ENCODE peak calls at places on chromosomes 3 and 15, in six cellular contexts. One of them, this sample, is unnamed.

GRCh38 chr3:9747267-9747666 is 2.5 kb upstream of the OGG1 start:
- DNase-seq in mesendoderm: no peak
- DNase-seq in transverse colon: no peak
- DNase-seq in mammary epithelial cell: no peak
- DNase-seq in HCT116: no peak
- DNase-seq in thoracic aorta: no peak
- DNase-seq in this sample: peak; percentile 29

GRCh38 chr3:132545471-132545870 is 51.6 kb upstream of the ACKR4 start:
- DNase-seq in mesendoderm: no peak
- DNase-seq in thoracic aorta: no peak
- DNase-seq in transverse colon: no peak
- DNase-seq in mammary epithelial cell: no peak
- DNase-seq in HCT116: no peak
- DNase-seq in this sample: no peak

GRCh38 chr3:63912768-63913588 is 795 bp upstream of the SCAANT1 start:
- DNase-seq in HCT116: peak; percentile 32
- DNase-seq in thoracic aorta: no peak
- DNase-seq in mesendoderm: peak; percentile 70
- DNase-seq in mammary epithelial cell: peak; percentile 66
- DNase-seq in transverse colon: peak; percentile 81
- DNase-seq in this sample: peak; percentile 50

GRCh38 chr3:186694288-186695032 is 22.7 kb upstream of the KNG1 start:
- DNase-seq in mesendoderm: no peak
- DNase-seq in transverse colon: no peak
- DNase-seq in mammary epithelial cell: peak; percentile 77
- DNase-seq in HCT116: no peak
- DNase-seq in thoracic aorta: no peak
- DNase-seq in this sample: no peak

GRCh38 chr3:12194669-12195161 is 36.0 kb upstream of the TIMP4 start:
- DNase-seq in transverse colon: peak; percentile 78
- DNase-seq in thoracic aorta: no peak
- DNase-seq in mesendoderm: peak; percentile 35
- DNase-seq in mammary epithelial cell: peak; percentile 31
- DNase-seq in HCT116: peak; percentile 86
- DNase-seq in this sample: peak; percentile 27

GRCh38 chr3:56825579-56826438 is 24.1 kb upstream of the ARHGEF3 start:
- DNase-seq in transverse colon: no peak
- DNase-seq in mesendoderm: peak; percentile 29
- DNase-seq in HCT116: no peak
- DNase-seq in thoracic aorta: no peak
- DNase-seq in mammary epithelial cell: no peak
- DNase-seq in this sample: no peak

GRCh38 chr15:44157679-44158078 is 37.4 kb downstream of the FRMD5 start:
- DNase-seq in HCT116: peak; percentile 96
- DNase-seq in mammary epithelial cell: peak; percentile 85
- DNase-seq in transverse colon: no peak
- DNase-seq in thoracic aorta: no peak
- DNase-seq in mesendoderm: no peak
- DNase-seq in this sample: no peak

GRCh38 chr3:155385896-155386295 is 92.4 kb upstream of the STRIT1 start:
- DNase-seq in thoracic aorta: no peak
- DNase-seq in transverse colon: no peak
- DNase-seq in mesendoderm: no peak
- DNase-seq in mammary epithelial cell: no peak
- DNase-seq in HCT116: no peak
- DNase-seq in this sample: no peak

GRCh38 chr3:46558184-46559029 is 7.7 kb downstream of the LRRC2 start:
- DNase-seq in transverse colon: peak; percentile 83
- DNase-seq in HCT116: peak; percentile 90
- DNase-seq in mesendoderm: peak; percentile 90
- DNase-seq in mammary epithelial cell: peak; percentile 92
- DNase-seq in thoracic aorta: no peak
- DNase-seq in this sample: peak; percentile 89

GRCh38 chr15:95277266-95277665 is 1045.9 kb downstream of the MCTP2 start:
- DNase-seq in mammary epithelial cell: no peak
- DNase-seq in transverse colon: no peak
- DNase-seq in mesendoderm: no peak
- DNase-seq in thoracic aorta: no peak
- DNase-seq in HCT116: no peak
- DNase-seq in this sample: peak; percentile 73

GRCh38 chr15:41022487-41023090 is 69.3 kb downstream of the CHAC1 start:
- DNase-seq in thoracic aorta: no peak
- DNase-seq in mammary epithelial cell: peak; percentile 16
- DNase-seq in HCT116: peak; percentile 28
- DNase-seq in transverse colon: peak; percentile 20
- DNase-seq in mesendoderm: peak; percentile 58
- DNase-seq in this sample: peak; percentile 11

GRCh38 chr3:187368251-187368733 is at the start of gene RTP4:
- DNase-seq in transverse colon: no peak
- DNase-seq in mesendoderm: no peak
- DNase-seq in thoracic aorta: no peak
- DNase-seq in mammary epithelial cell: peak; percentile 74
- DNase-seq in HCT116: no peak
- DNase-seq in this sample: no peak

GRCh38 chr3:13012228-13012691 is 61.0 kb downstream of the IQSEC1 start:
- DNase-seq in mesendoderm: no peak
- DNase-seq in HCT116: no peak
- DNase-seq in mammary epithelial cell: no peak
- DNase-seq in thoracic aorta: no peak
- DNase-seq in transverse colon: peak; percentile 80
- DNase-seq in this sample: no peak

GRCh38 chr3:69094467-69095205 is 9.9 kb downstream of the ARL6IP5 start:
- DNase-seq in mesendoderm: no peak
- DNase-seq in mammary epithelial cell: peak; percentile 73
- DNase-seq in HCT116: no peak
- DNase-seq in thoracic aorta: no peak
- DNase-seq in transverse colon: no peak
- DNase-seq in this sample: no peak

GRCh38 chr3:102354818-102355515 is 79.8 kb upstream of the ZPLD1 start:
- DNase-seq in transverse colon: no peak
- DNase-seq in mesendoderm: peak; percentile 66
- DNase-seq in mammary epithelial cell: peak; percentile 76
- DNase-seq in HCT116: peak; percentile 12
- DNase-seq in thoracic aorta: no peak
- DNase-seq in this sample: no peak

GRCh38 chr3:105823149-105823866 is 45.5 kb downstream of the CBLB start:
- DNase-seq in transverse colon: no peak
- DNase-seq in mammary epithelial cell: peak; percentile 87
- DNase-seq in HCT116: peak; percentile 70
- DNase-seq in thoracic aorta: peak; percentile 5
- DNase-seq in mesendoderm: no peak
- DNase-seq in this sample: peak; percentile 72

GRCh38 chr15:71448688-71449114 is 333.4 kb downstream of the THSD4 start:
- DNase-seq in mesendoderm: peak; percentile 77
- DNase-seq in HCT116: peak; percentile 56
- DNase-seq in transverse colon: peak; percentile 22
- DNase-seq in thoracic aorta: no peak
- DNase-seq in mammary epithelial cell: peak; percentile 73
- DNase-seq in this sample: peak; percentile 31

GRCh38 chr15:41544650-41545015 is 576 bp upstream of the RPAP1 start:
- DNase-seq in mesendoderm: no peak
- DNase-seq in mammary epithelial cell: no peak
- DNase-seq in HCT116: no peak
- DNase-seq in thoracic aorta: no peak
- DNase-seq in transverse colon: peak; percentile 31
- DNase-seq in this sample: no peak

GRCh38 chr3:147360936-147361670 is 45.2 kb downstream of the ZIC4 start:
- DNase-seq in HCT116: no peak
- DNase-seq in thoracic aorta: no peak
- DNase-seq in mammary epithelial cell: no peak
- DNase-seq in mesendoderm: no peak
- DNase-seq in transverse colon: no peak
- DNase-seq in this sample: no peak

GRCh38 chr3:4757056-4757948 is 221.9 kb upstream of the BHLHE40 start:
- DNase-seq in thoracic aorta: no peak
- DNase-seq in transverse colon: no peak
- DNase-seq in mesendoderm: no peak
- DNase-seq in mammary epithelial cell: no peak
- DNase-seq in HCT116: no peak
- DNase-seq in this sample: no peak

GRCh38 chr15:45120081-45120972 is 6.2 kb downstream of the DUOXA2 start:
- DNase-seq in thoracic aorta: no peak
- DNase-seq in mammary epithelial cell: no peak
- DNase-seq in transverse colon: no peak
- DNase-seq in mesendoderm: no peak
- DNase-seq in HCT116: no peak
- DNase-seq in this sample: no peak

GRCh38 chr15:90885432-90886290 is 1.4 kb downstream of the FES start:
- DNase-seq in transverse colon: peak; percentile 81
- DNase-seq in mesendoderm: peak; percentile 69
- DNase-seq in thoracic aorta: no peak
- DNase-seq in HCT116: no peak
- DNase-seq in mammary epithelial cell: no peak
- DNase-seq in this sample: peak; percentile 65

GRCh38 chr3:70959506-70959905 is 624.0 kb downstream of the FOXP1 start:
- DNase-seq in HCT116: no peak
- DNase-seq in transverse colon: no peak
- DNase-seq in mesendoderm: no peak
- DNase-seq in mammary epithelial cell: no peak
- DNase-seq in thoracic aorta: no peak
- DNase-seq in this sample: no peak

DNA sequence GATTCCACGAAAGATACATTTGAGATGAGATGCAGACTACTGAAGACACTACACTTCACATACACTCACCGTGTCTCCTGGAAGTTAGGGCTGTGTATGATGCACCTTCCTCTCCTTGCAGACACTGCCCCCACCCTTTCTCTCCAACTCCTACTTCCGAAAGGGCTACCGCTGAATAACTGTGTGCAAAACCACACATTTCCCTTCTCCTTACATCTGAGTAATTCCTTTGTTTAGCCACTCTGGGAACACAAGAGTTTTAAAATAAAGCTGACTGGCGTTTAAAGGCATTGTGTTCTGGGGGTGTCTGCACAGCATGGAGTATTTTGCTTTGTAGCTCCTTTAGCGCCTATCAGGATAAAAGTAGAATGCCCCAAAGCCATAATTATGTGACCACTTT is 620.1 kb downstream of the FOXP1 start:
- DNase-seq in mesendoderm: no peak
- DNase-seq in transverse colon: no peak
- DNase-seq in HCT116: no peak
- DNase-seq in thoracic aorta: no peak
- DNase-seq in mammary epithelial cell: no peak
- DNase-seq in this sample: no peak
- H3K36me3 ChIP-seq in mesendoderm: no peaks in the 10 kb centered on the region
- H3K36me3 ChIP-seq in transverse colon: peaks cover 52% of the 10 kb centered on the region
- H3K36me3 ChIP-seq in HCT116: no peaks in the 10 kb centered on the region
- H3K36me3 ChIP-seq in thoracic aorta: peaks cover 47% of the 10 kb centered on the region
- H3K36me3 ChIP-seq in mammary epithelial cell: peaks cover 12% of the 10 kb centered on the region
- H3K36me3 ChIP-seq in this sample: peaks cover 11% of the 10 kb centered on the region

GRCh38 chr15:99135194-99135593 is 30.3 kb downstream of the SYNM start:
- DNase-seq in thoracic aorta: no peak
- DNase-seq in mesendoderm: no peak
- DNase-seq in transverse colon: no peak
- DNase-seq in HCT116: no peak
- DNase-seq in mammary epithelial cell: no peak
- DNase-seq in this sample: no peak

GRCh38 chr15:99137111-99137546 is 32.2 kb downstream of the SYNM start:
- DNase-seq in mammary epithelial cell: no peak
- DNase-seq in transverse colon: no peak
- DNase-seq in thoracic aorta: no peak
- DNase-seq in mesendoderm: no peak
- DNase-seq in HCT116: no peak
- DNase-seq in this sample: no peak

GRCh38 chr15:99132122-99132521 is 27.2 kb downstream of the SYNM start:
- DNase-seq in transverse colon: no peak
- DNase-seq in thoracic aorta: no peak
- DNase-seq in mammary epithelial cell: no peak
- DNase-seq in mesendoderm: no peak
- DNase-seq in HCT116: no peak
- DNase-seq in this sample: no peak

GRCh38 chr15:99132584-99133287 is 27.9 kb downstream of the SYNM start:
- DNase-seq in thoracic aorta: no peak
- DNase-seq in transverse colon: no peak
- DNase-seq in mammary epithelial cell: no peak
- DNase-seq in HCT116: no peak
- DNase-seq in mesendoderm: no peak
- DNase-seq in this sample: no peak

DNA sequence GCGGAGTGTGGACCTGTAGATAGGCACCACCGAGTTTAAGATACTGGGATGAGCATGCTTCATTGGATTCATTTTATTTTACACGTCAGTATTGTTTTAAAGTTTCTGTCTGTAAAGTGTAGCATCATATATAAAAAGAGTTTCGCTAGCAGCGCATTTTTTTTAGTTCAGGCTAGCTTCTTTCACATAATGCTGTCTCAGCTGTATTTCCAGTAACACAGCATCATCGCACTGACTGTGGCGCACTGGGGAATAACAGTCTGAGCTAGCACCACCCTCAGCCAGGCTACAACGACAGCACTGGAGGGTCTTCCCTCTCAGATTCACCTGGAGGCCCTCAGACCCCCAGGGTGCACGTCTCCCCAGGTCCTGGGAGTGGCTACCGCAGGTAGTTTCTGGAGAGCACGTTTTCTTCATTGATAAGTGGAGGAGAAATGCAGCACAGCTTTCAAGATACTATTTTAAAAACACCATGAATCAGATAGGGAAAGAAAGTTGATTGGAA is 29.5 kb downstream of the SYNM start:
- DNase-seq in transverse colon: no peak
- DNase-seq in mesendoderm: no peak
- DNase-seq in HCT116: no peak
- DNase-seq in thoracic aorta: no peak
- DNase-seq in mammary epithelial cell: no peak
- DNase-seq in this sample: no peak
- H3K36me3 ChIP-seq in transverse colon: no peaks in the 10 kb centered on the region
- H3K36me3 ChIP-seq in mesendoderm: peaks cover 2% of the 10 kb centered on the region
- H3K36me3 ChIP-seq in HCT116: no peaks in the 10 kb centered on the region
- H3K36me3 ChIP-seq in thoracic aorta: peaks cover 35% of the 10 kb centered on the region
- H3K36me3 ChIP-seq in mammary epithelial cell: peaks cover 4% of the 10 kb centered on the region
- H3K36me3 ChIP-seq in this sample: peaks cover 7% of the 10 kb centered on the region

GRCh38 chr3:14133876-14134275 is 9.0 kb downstream of the TMEM43 start:
- DNase-seq in mammary epithelial cell: no peak
- DNase-seq in HCT116: no peak
- DNase-seq in mesendoderm: no peak
- DNase-seq in transverse colon: no peak
- DNase-seq in thoracic aorta: no peak
- DNase-seq in this sample: no peak

GRCh38 chr3:14131134-14131533 is 6.3 kb downstream of the TMEM43 start:
- DNase-seq in thoracic aorta: no peak
- DNase-seq in HCT116: no peak
- DNase-seq in transverse colon: no peak
- DNase-seq in mammary epithelial cell: no peak
- DNase-seq in mesendoderm: no peak
- DNase-seq in this sample: no peak

GRCh38 chr3:14133188-14133800 is 8.4 kb downstream of the TMEM43 start:
- DNase-seq in thoracic aorta: no peak
- DNase-seq in transverse colon: peak; percentile 78
- DNase-seq in mammary epithelial cell: no peak
- DNase-seq in mesendoderm: no peak
- DNase-seq in HCT116: no peak
- DNase-seq in this sample: no peak

GRCh38 chr3:14132120-14132519 is 7.3 kb downstream of the TMEM43 start:
- DNase-seq in mammary epithelial cell: no peak
- DNase-seq in mesendoderm: no peak
- DNase-seq in HCT116: no peak
- DNase-seq in transverse colon: no peak
- DNase-seq in thoracic aorta: no peak
- DNase-seq in this sample: no peak

GRCh38 chr3:14132689-14133088 is 7.8 kb downstream of the TMEM43 start:
- DNase-seq in thoracic aorta: no peak
- DNase-seq in mesendoderm: no peak
- DNase-seq in HCT116: no peak
- DNase-seq in mammary epithelial cell: no peak
- DNase-seq in transverse colon: no peak
- DNase-seq in this sample: no peak
- H3K36me3 ChIP-seq in thoracic aorta: peaks cover 74% of the 10 kb centered on the region
- H3K36me3 ChIP-seq in mesendoderm: peaks cover 18% of the 10 kb centered on the region
- H3K36me3 ChIP-seq in HCT116: peaks cover 52% of the 10 kb centered on the region
- H3K36me3 ChIP-seq in mammary epithelial cell: peaks cover 60% of the 10 kb centered on the region
- H3K36me3 ChIP-seq in transverse colon: peaks cover 46% of the 10 kb centered on the region
- H3K36me3 ChIP-seq in this sample: peaks cover 60% of the 10 kb centered on the region

GRCh38 chr3:161253711-161254110 is 32.6 kb downstream of the NMD3 start:
- DNase-seq in mesendoderm: no peak
- DNase-seq in transverse colon: no peak
- DNase-seq in HCT116: no peak
- DNase-seq in thoracic aorta: no peak
- DNase-seq in mammary epithelial cell: no peak
- DNase-seq in this sample: no peak
- H3K36me3 ChIP-seq in mesendoderm: peaks cover 2% of the 10 kb centered on the region
- H3K36me3 ChIP-seq in transverse colon: peaks cover 69% of the 10 kb centered on the region
- H3K36me3 ChIP-seq in HCT116: peaks cover 31% of the 10 kb centered on the region
- H3K36me3 ChIP-seq in thoracic aorta: peaks cover 23% of the 10 kb centered on the region
- H3K36me3 ChIP-seq in mammary epithelial cell: peaks cover 50% of the 10 kb centered on the region
- H3K36me3 ChIP-seq in this sample: peaks cover 99% of the 10 kb centered on the region

This sample was measured in MG63.